ENCODE peak calls at places on chromosomes 2 and 18, in five cellular contexts. F is K562, X is transverse colon, I is ovary, N is suprapubic skin. D is an unnamed sample.

GRCh38 chr2:54256091-54256694 is at the start of gene TSPYL6:
- DNase-seq in I (no peak), X (no peak), N (no peak), F (peak), D (no peak)

GRCh38 chr2:66532972-66533868 is 98.3 kb downstream of the MEIS1 start:
- DNase-seq in I (no peak), X (no peak), N (no peak), F (no peak), D (no peak)

GRCh38 chr2:237942512-237942897 is 24.3 kb upstream of the UBE2F start:
- DNase-seq in F (no peak), X (no peak), I (no peak), N (no peak), D (no peak)

GRCh38 chr18:24009651-24010333 is 4.8 kb upstream of the TTC39C start:
- DNase-seq in I (no peak), X (no peak), F (no peak), N (no peak), D (no peak)

GRCh38 chr2:240401308-240401707 is 34.2 kb upstream of the GPC1 start:
- DNase-seq in X (no peak), I (no peak), N (no peak), F (no peak), D (peak)

GRCh38 chr18:55318864-55319516 is 269.0 kb downstream of the TCF4 start:
- DNase-seq in I (no peak), F (no peak), X (no peak), N (no peak), D (no peak)

GRCh38 chr18:70454705-70455322 is 166.0 kb downstream of the SOCS6 start:
- DNase-seq in N (no peak), I (no peak), F (peak), X (no peak), D (no peak)

GRCh38 chr18:48138660-48139426 is 208.4 kb upstream of the SMAD2 start:
- DNase-seq in I (no peak), X (peak), N (no peak), F (no peak), D (peak)

GRCh38 chr2:149629003-149629402 is 41.4 kb upstream of the MMADHC start:
- DNase-seq in N (no peak), F (no peak), X (no peak), I (no peak), D (no peak)

GRCh38 chr2:160308915-160309314 is 108.8 kb upstream of the ITGB6 start:
- DNase-seq in N (no peak), F (no peak), X (no peak), I (no peak), D (no peak)

GRCh38 chr2:21759819-21760218 is 636.1 kb downstream of the TDRD15 start:
- DNase-seq in I (no peak), N (no peak), X (no peak), F (no peak), D (no peak)

GRCh38 chr2:21748501-21748900 is 624.7 kb downstream of the TDRD15 start:
- DNase-seq in X (no peak), I (no peak), N (no peak), F (no peak), D (no peak)

GRCh38 chr2:21757805-21758204 is 634.0 kb downstream of the TDRD15 start:
- DNase-seq in X (no peak), F (no peak), I (no peak), N (no peak), D (no peak)

GRCh38 chr2:21754164-21754788 is 630.5 kb downstream of the TDRD15 start:
- DNase-seq in N (no peak), X (no peak), I (no peak), F (no peak), D (no peak)
- TF ChIP-seq CTCF in N (no peak), X (no peak), I (no peak), F (no peak), D (peak)

DNA sequence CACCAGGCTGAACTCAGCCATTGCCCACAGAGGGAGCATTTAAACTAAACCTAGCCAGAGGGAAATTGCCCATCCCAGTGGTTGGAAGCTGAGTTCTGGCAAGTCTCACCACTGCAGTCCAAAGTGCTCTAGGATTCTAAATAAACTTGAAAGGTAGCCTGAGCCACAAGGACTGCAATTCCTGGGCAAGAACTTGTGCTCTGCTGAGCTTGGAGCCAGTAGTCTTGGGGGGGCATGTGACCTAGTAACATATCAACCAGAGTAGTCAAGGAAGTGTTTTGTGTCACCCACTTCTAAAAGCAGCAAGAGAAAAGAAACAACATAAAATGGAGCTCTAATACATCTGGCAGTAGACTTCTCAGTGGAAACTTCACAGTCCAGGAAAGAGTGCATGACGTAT is 167.0 kb downstream of the PTH2R start:
- DNase-seq in F (no peak), I (no peak), X (peak), N (no peak), D (no peak)
- TF ChIP-seq EP300 in F (no peak), I (no peak), X (no peak), N (no peak), D (no peak)

GRCh38 chr18:27298215-27298804 is 113.2 kb upstream of the CHST9 start:
- DNase-seq in X (no peak), I (no peak), N (no peak), F (no peak), D (no peak)
- TF ChIP-seq CTCF in X (peak), I (no peak), N (no peak), F (no peak), D (no peak)

GRCh38 chr2:165618806-165619205 is 149.3 kb downstream of the CSRNP3 start:
- DNase-seq in N (no peak), X (no peak), F (no peak), I (no peak), D (no peak)
- TF ChIP-seq EP300 in N (no peak), X (no peak), F (no peak), I (no peak), D (no peak)

DNA sequence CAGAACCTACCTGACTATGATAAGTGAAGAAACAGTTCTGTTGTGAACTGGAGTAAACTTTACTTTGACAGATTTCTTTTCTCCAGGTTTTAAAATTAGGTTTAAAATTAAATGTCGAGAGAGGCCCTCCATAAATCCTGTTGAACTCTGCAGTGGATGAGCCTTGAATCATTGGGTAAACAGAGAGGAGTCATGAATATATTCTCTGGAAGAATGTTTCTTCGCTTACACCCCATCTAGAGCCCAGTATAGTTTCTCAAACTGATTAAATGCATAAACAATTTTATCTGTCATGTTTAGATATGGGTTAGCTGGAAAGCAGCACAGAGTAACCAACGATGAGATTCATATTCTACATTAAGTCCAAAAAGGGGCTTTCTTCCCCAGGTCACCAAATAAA is 84.0 kb downstream of the ZAP70 start:
- DNase-seq in F (no peak), N (no peak), I (no peak), X (no peak), D (no peak)
- TF ChIP-seq CTCF in F (no peak), N (no peak), I (no peak), X (no peak), D (no peak)

GRCh38 chr2:38032946-38033345 is 43.0 kb downstream of the CYP1B1 start:
- DNase-seq in I (no peak), X (no peak), F (no peak), N (no peak), D (no peak)
- TF ChIP-seq EP300 in I (no peak), X (no peak), F (no peak), N (no peak), D (no peak)

D was measured in stomach.